ENCODE peak calls at places on chromosomes 11 and 22, in seven cellular contexts. C is HepG2, B is K562, T is HCT116, R is H1, W is GM12878, F is SK-N-SH. M is an unnamed sample.

GRCh38 chr11:114366331-114367243 is 33.7 kb downstream of the C11orf71 start:
- DNase-seq in C (no peak), B (no peak), T (no peak), R (no peak), W (no peak), F (no peak), M (no peak)

GRCh38 chr11:120013325-120014250 is 124.3 kb downstream of the TRIM29 start:
- DNase-seq in C (peak), B (peak), T (peak), R (peak), W (no peak), F (peak), M (peak)

GRCh38 chr11:69297926-69298777 is 4.2 kb downstream of the MYEOV start:
- DNase-seq in C (peak), B (peak), T (peak), R (no peak), W (peak), F (no peak), M (peak)

GRCh38 chr22:31451709-31452571 is 37.7 kb downstream of the EIF4ENIF1 start:
- DNase-seq in C (peak), B (no peak), T (peak), R (no peak), W (peak), F (peak), M (peak)

GRCh38 chr22:20779014-20779812 is 5.3 kb downstream of the SERPIND1 start:
- DNase-seq in C (no peak), B (no peak), T (no peak), R (no peak), W (no peak), F (no peak), M (no peak)

GRCh38 chr11:43833657-43834073 is 47.0 kb upstream of the ALKBH3 start:
- DNase-seq in C (peak), B (no peak), T (no peak), R (no peak), W (no peak), F (peak), M (no peak)

GRCh38 chr11:27865105-27865504 is 164.8 kb upstream of the BDNF start:
- DNase-seq in C (no peak), B (no peak), T (no peak), R (no peak), W (no peak), F (no peak), M (no peak)

GRCh38 chr11:6538456-6538855 is 41.4 kb downstream of the DNHD1 start:
- DNase-seq in C (no peak), B (no peak), T (no peak), R (no peak), W (no peak), F (no peak), M (no peak)

GRCh38 chr11:72088076-72088806 is 7.6 kb downstream of the LRRC51 start:
- DNase-seq in C (no peak), B (peak), T (no peak), R (no peak), W (no peak), F (no peak), M (no peak)

GRCh38 chr11:72084076-72084475 is 3.4 kb downstream of the LRRC51 start:
- DNase-seq in C (no peak), B (no peak), T (no peak), R (no peak), W (no peak), F (no peak), M (no peak)

GRCh38 chr11:72084960-72085359 is 4.3 kb downstream of the LRRC51 start:
- DNase-seq in C (no peak), B (no peak), T (no peak), R (no peak), W (no peak), F (peak), M (no peak)

GRCh38 chr11:72083414-72083813 is 2.8 kb downstream of the LRRC51 start:
- DNase-seq in C (no peak), B (no peak), T (no peak), R (no peak), W (no peak), F (no peak), M (no peak)

DNA sequence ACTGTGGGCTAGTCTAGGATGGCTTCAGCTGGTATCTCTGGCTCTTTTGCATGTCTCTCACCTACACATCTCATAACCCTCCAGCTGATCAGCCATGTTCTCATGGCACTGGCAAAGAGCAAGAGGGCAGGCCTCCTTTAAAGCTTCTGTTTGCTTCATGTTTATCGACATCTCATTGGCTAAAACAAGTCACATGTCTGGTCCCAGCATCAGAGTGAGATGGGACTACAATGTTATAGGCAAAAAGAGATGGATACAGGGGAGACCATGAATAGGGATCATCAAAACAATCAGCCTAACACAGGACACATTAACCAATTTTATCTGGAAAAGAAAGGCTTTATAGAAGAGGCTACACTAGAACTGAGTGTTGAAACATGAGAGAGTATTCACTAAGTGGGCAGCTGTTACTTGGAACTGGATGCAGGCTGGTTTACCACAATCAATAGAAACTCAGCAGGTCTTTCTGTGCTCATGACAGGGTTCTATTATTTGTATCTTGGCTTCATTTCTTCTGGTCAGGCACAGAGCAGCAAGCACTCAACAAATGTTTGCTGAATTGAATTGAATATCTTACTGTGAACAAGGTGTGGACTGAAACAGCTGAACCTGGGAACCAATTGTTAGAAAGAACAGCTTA is 5.3 kb downstream of the LRRC51 start:
- DNase-seq in C (no peak), B (peak), T (no peak), R (no peak), W (no peak), F (no peak), M (no peak)
- TF ChIP-seq JUND in C (no peak), B (no peak), T (no peak), R (no peak), W (no peak), F (no peak), M (no peak)

DNA sequence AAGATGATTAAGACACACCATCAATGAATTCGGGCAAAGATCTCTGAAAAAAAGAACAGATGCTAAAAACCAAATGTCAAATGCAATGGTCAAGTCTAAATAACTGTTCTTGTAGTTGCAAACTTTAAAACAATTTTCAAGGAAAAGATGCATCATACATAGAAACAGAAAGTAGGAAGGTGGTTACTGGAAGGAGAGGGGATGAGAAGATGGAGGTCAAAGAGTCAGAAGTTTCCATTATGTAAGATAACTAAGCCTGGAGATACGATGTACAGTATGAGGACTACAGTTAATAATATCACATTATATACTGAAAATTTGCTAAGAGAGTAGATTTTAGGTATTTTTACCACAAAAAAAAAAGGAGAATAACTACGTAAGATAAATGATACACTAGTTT is 27.1 kb downstream of the CWF19L2 start:
- DNase-seq in C (no peak), B (no peak), T (no peak), R (no peak), W (no peak), F (no peak), M (no peak)
- TF ChIP-seq JUND in C (no peak), B (no peak), T (no peak), R (no peak), W (no peak), F (no peak), M (no peak)

GRCh38 chr11:95289378-95289777 is 58.4 kb upstream of the SESN3 start:
- DNase-seq in C (no peak), B (no peak), T (peak), R (no peak), W (no peak), F (no peak), M (no peak)
- TF ChIP-seq JUND in C (no peak), B (no peak), T (no peak), R (no peak), W (no peak), F (no peak), M (no peak)

GRCh38 chr11:66951927-66952337 is 6.3 kb downstream of the PC start:
- DNase-seq in C (no peak), B (no peak), T (no peak), R (no peak), W (no peak), F (peak), M (no peak)
- TF ChIP-seq JUND in C (no peak), B (no peak), T (no peak), R (no peak), W (no peak), F (no peak), M (no peak)

M was measured in T47D.